ENCODE peak calls at places on chromosomes 12 and 14, in six cellular contexts. W is A549, P is HepG2, T is H1, Y is endothelial cell of umbilical vein, V is K562. N is an unnamed sample.

GRCh38 chr14:89027097-89027740 is 202.8 kb downstream of the TTC8 start:
- DNase-seq in W (peak), Y (peak), V (peak), P (peak), T (peak), N (peak)

GRCh38 chr14:100804558-100805309 is 21.2 kb upstream of the MEG3 start:
- DNase-seq in Y (no peak), W (no peak), P (no peak), V (no peak), T (peak), N (no peak)

GRCh38 chr14:59869381-59870255 is 958 bp downstream of the RTN1 start:
- DNase-seq in V (no peak), W (no peak), P (no peak), T (peak), Y (no peak), N (peak)

GRCh38 chr12:76556373-76556772 is 3.2 kb downstream of the OSBPL8 start:
- DNase-seq in Y (peak), W (no peak), V (no peak), T (no peak), P (no peak), N (no peak)

GRCh38 chr14:101540481-101540880 is 20.8 kb upstream of the DIO3 start:
- DNase-seq in W (no peak), V (no peak), P (no peak), T (no peak), Y (no peak), N (no peak)

GRCh38 chr12:113040722-113041168 is 15.8 kb upstream of the DTX1 start:
- DNase-seq in W (peak), Y (peak), T (no peak), P (peak), V (no peak), N (no peak)

GRCh38 chr14:52031781-52032180 is 37.1 kb downstream of the NID2 start:
- DNase-seq in T (no peak), Y (no peak), P (no peak), V (no peak), W (no peak), N (no peak)

GRCh38 chr12:13749380-13749779 is 232.0 kb downstream of the GRIN2B start:
- DNase-seq in W (no peak), V (no peak), T (peak), Y (no peak), P (no peak), N (peak)

GRCh38 chr12:95412826-95413311 is 61.1 kb upstream of the METAP2 start:
- DNase-seq in P (no peak), W (no peak), V (no peak), Y (no peak), T (no peak), N (no peak)

GRCh38 chr12:104615048-104615561 is 158.4 kb downstream of the CHST11 start:
- DNase-seq in T (no peak), P (no peak), V (no peak), Y (no peak), W (no peak), N (no peak)

GRCh38 chr14:24430143-24430681 is 458 bp downstream of the KHNYN start:
- DNase-seq in W (peak), P (peak), T (peak), V (no peak), Y (peak), N (peak)

GRCh38 chr14:51682411-51682810 is 30.7 kb downstream of the FRMD6 start:
- DNase-seq in P (no peak), W (no peak), V (no peak), T (no peak), Y (no peak), N (no peak)

GRCh38 chr14:90368946-90369721 is 27.7 kb upstream of the CALM1 start:
- DNase-seq in V (no peak), Y (peak), W (peak), T (no peak), P (peak), N (no peak)

GRCh38 chr14:20680843-20681347 is 3.5 kb upstream of the RNASE4 start:
- DNase-seq in V (peak), T (no peak), W (no peak), Y (no peak), P (no peak), N (peak)

GRCh38 chr14:31387091-31387490 is 33.3 kb downstream of the HEATR5A start:
- DNase-seq in Y (no peak), T (no peak), W (no peak), P (no peak), V (no peak), N (no peak)

GRCh38 chr12:49716546-49716945 is 9.3 kb upstream of the FMNL3 start:
- DNase-seq in P (no peak), Y (no peak), V (no peak), T (no peak), W (no peak), N (no peak)

GRCh38 chr12:116026768-116027550 is 250.5 kb downstream of the MED13L start:
- DNase-seq in W (no peak), V (no peak), Y (peak), P (no peak), T (no peak), N (no peak)

GRCh38 chr14:89952581-89952980 is 1.9 kb downstream of the EFCAB11 start:
- DNase-seq in Y (no peak), W (no peak), P (no peak), T (no peak), V (no peak), N (no peak)

GRCh38 chr14:68952544-68953535 is 26.3 kb downstream of the ACTN1 start:
- DNase-seq in W (no peak), P (no peak), Y (no peak), V (no peak), T (no peak), N (no peak)

GRCh38 chr14:48914921-48915320 is 671.3 kb downstream of the RPS29 start:
- DNase-seq in Y (no peak), P (no peak), V (no peak), W (no peak), T (no peak), N (no peak)

GRCh38 chr12:89346741-89347324 is 5.5 kb downstream of the DUSP6 start:
- DNase-seq in P (peak), V (no peak), T (no peak), W (no peak), Y (peak), N (no peak)

DNA sequence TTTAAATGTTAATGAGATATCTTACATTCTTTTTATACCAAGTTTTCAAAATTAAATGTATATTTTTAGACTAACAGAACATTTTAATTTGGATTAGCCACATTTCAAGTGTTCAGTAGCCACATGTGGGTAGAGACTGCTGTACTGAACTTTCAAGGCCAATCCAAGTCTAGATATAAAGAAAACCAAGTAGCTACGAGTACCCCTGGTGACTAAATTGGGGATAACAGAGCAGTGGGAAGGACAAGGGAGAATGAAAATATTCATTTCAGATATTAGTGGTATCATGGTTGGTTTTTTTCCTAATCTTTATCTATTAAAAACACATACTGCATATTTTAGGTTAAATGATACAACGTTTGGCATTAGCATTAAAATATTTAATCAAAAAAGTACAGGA is 69.4 kb upstream of the RHOJ start:
- DNase-seq in W (peak), T (no peak), P (no peak), Y (peak), V (peak), N (no peak)
- TF ChIP-seq JUN in W (no peak), T (no peak), P (no peak), Y (no peak), V (no peak), N (no peak)

DNA sequence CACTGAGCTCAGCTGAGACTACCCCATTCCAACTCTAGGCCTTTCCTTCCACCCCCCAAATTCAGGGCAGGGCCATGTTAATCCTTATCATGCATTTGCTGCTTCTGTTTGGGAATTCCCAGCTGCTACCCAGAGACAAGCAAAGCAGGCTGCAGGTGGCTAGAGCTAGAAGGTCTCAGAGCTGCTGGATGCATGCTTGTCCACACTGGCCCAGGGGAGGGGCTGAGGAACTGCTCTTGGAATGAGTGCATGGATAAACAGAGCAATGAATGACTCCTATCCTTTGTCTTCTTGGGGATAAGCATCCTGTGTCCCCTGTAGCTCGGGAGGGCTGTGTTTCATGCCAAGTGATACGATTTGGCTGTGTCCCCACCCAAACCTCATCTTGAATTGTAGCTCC is 136.8 kb upstream of the NOS1 start:
- DNase-seq in W (no peak), V (no peak), P (no peak), Y (no peak), T (no peak), N (no peak)
- TF ChIP-seq JUN in W (no peak), V (no peak), P (no peak), Y (no peak), T (no peak), N (no peak)

DNA sequence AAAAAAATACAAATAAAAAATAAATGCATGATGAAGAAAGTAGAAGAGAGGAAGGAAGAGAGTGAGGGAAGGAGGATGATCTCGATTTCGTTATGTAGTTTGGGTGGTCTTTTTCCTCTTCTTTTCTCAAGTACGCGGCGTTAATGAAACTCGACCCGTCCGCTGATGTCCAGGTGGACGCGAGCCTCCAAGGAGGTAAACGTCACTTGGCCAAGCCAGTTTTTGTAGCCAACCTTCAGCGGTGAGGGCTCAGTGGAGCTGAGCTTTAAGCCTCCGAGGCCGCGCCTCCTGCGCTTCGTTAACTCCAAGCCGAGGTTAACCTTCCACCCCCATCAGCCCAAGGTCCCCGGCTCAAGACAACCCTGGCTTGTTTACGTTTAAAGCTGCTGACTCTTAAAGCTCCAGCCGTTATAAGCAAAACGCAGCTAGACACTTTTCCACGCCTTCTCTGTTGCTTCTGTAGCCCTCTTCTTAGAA is 736 bp upstream of the ITPR2 start:
- DNase-seq in V (peak), W (peak), T (peak), Y (peak), P (no peak), N (peak)
- TF ChIP-seq JUN in V (no peak), W (no peak), T (no peak), Y (no peak), P (no peak), N (no peak)

GRCh38 chr14:61472025-61472672 is 150.8 kb downstream of the PRKCH start:
- DNase-seq in Y (peak), W (peak), T (no peak), V (no peak), P (peak), N (no peak)

GRCh38 chr14:61475316-61475715 is 153.9 kb downstream of the PRKCH start:
- DNase-seq in P (peak), Y (peak), W (peak), V (peak), T (no peak), N (no peak)

GRCh38 chr14:61472801-61473376 is 151.5 kb downstream of the PRKCH start:
- DNase-seq in P (no peak), T (no peak), V (no peak), W (no peak), Y (peak), N (no peak)

GRCh38 chr14:61474671-61475070 is 153.3 kb downstream of the PRKCH start:
- DNase-seq in T (no peak), Y (no peak), V (no peak), P (no peak), W (no peak), N (no peak)

DNA sequence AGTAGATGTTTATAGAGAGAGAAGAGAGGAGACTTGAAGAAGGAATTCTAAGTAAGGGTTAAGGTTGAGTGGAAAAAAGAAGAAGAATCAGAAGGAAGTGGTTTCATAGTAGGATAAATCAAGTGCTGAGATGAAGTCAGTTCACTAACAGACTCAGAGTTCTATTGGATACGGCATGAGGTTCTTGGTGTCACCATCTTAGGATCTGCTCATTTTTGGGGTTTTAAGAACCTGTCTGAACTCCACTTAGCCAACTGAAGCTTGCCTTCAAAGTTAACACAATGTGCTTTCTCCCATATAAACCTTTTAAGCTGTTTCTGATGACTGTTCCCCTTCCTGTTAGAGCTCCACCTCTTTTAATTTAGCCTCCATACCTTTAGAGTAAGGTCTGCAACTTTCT is 152.6 kb downstream of the PRKCH start:
- DNase-seq in W (no peak), Y (no peak), V (no peak), T (no peak), P (no peak), N (no peak)
- TF ChIP-seq JUN in W (no peak), Y (no peak), V (no peak), T (no peak), P (no peak), N (no peak)

N was measured in WTC11.